ENCODE peak calls at places on chromosome 13, in eight cellular contexts. M is HEK293T; P is head of caudate nucleus; F is effector memory CD8-positive, alpha-beta T cell; S is T-helper 9 cell; N is ELR; Y is activated CD4-positive, alpha-beta T cell treated with anti-CD3 and anti-CD28 coated beads, Interleukin-2, amount 50 U/mL, for 48 hours; Q is NCI-H2081. C is an unnamed sample.
A peak's percentile ranks its signal among the peaks of the same experiment; 100 is the strongest.

GRCh38 chr13:29563941-29564340 is 31.5 kb downstream of the SLC7A1 start:
- DNase-seq in M (no peak), P (no peak), F (no peak), S (no peak), N (no peak), Y (no peak), Q (no peak), C (no peak)

GRCh38 chr13:89061821-89062220 is 1390.7 kb downstream of the SLITRK5 start:
- DNase-seq in M (no peak), P (peak; percentile 3), F (no peak), S (no peak), N (no peak), Y (no peak), Q (peak; percentile 70), C (no peak)

GRCh38 chr13:21033866-21034601 is 27.4 kb downstream of the LATS2 start:
- DNase-seq in M (no peak), P (no peak), F (no peak), S (no peak), N (peak; percentile 68), Y (no peak), Q (no peak), C (no peak)

GRCh38 chr13:20772401-20773131 is 1.2 kb downstream of the EEF1AKMT1 start:
- DNase-seq in M (no peak), P (no peak), F (no peak), S (no peak), N (peak; percentile 13), Y (peak; percentile 11), Q (no peak), C (no peak)

GRCh38 chr13:77422724-77423123 is 95.8 kb upstream of the MYCBP2 start:
- DNase-seq in M (no peak), P (no peak), F (no peak), S (no peak), N (no peak), Y (no peak), Q (no peak), C (no peak)

GRCh38 chr13:73598021-73598712 is 536.0 kb downstream of the KLF12 start:
- DNase-seq in M (no peak), P (no peak), F (no peak), S (no peak), N (peak; percentile 80), Y (no peak), Q (no peak), C (no peak)

GRCh38 chr13:97274782-97275252 is 52.7 kb downstream of the MBNL2 start:
- DNase-seq in M (no peak), P (no peak), F (no peak), S (no peak), N (peak; percentile 85), Y (no peak), Q (no peak), C (no peak)

GRCh38 chr13:110676511-110677204 is 29.3 kb downstream of the CARS2 start:
- DNase-seq in M (no peak), P (no peak), F (peak; percentile 8), S (no peak), N (no peak), Y (peak; percentile 41), Q (no peak), C (no peak)

GRCh38 chr13:34189946-34190345 is 372.0 kb downstream of the RFC3 start:
- DNase-seq in M (no peak), P (no peak), F (no peak), S (no peak), N (no peak), Y (no peak), Q (no peak), C (no peak)

GRCh38 chr13:27654059-27654458 is 32.4 kb downstream of the POLR1D start:
- DNase-seq in M (no peak), P (no peak), F (no peak), S (no peak), N (no peak), Y (no peak), Q (no peak), C (no peak)

GRCh38 chr13:33355470-33355869 is 69.9 kb upstream of the STARD13 start:
- DNase-seq in M (no peak), P (no peak), F (no peak), S (no peak), N (no peak), Y (no peak), Q (no peak), C (no peak)

GRCh38 chr13:74751739-74752138 is 617.5 kb upstream of the KLF12 start:
- DNase-seq in M (peak; percentile 41), P (no peak), F (no peak), S (no peak), N (no peak), Y (no peak), Q (no peak), C (no peak)

GRCh38 chr13:100497394-100497793 is 91.2 kb downstream of the GGACT start:
- DNase-seq in M (no peak), P (no peak), F (no peak), S (no peak), N (peak; percentile 40), Y (no peak), Q (no peak), C (no peak)

GRCh38 chr13:58476176-58476575 is 844.6 kb downstream of the PCDH17 start:
- DNase-seq in M (no peak), P (no peak), F (no peak), S (no peak), N (no peak), Y (no peak), Q (no peak), C (no peak)

GRCh38 chr13:110520431-110521295 is 40.9 kb downstream of the RAB20 start:
- DNase-seq in M (no peak), P (peak; percentile 77), F (no peak), S (no peak), N (no peak), Y (no peak), Q (no peak), C (no peak)

GRCh38 chr13:98810746-98811145 is 58.3 kb upstream of the SLC15A1 start:
- DNase-seq in M (no peak), P (no peak), F (no peak), S (no peak), N (peak; percentile 31), Y (no peak), Q (no peak), C (no peak)

GRCh38 chr13:43596924-43597598 is 189.7 kb downstream of the ENOX1 start:
- DNase-seq in M (no peak), P (no peak), F (no peak), S (no peak), N (no peak), Y (no peak), Q (no peak), C (no peak)